ENCODE peak calls at places on chromosomes 6 and 20, in nine cellular contexts. X, Q, Z, F, U, K, P, T and L are unnamed samples.

GRCh38 chr20:51360451-51361230 is 181.9 kb downstream of the NFATC2 start:
- DNase-seq in X (peak), Q (no peak), Z (no peak), F (no peak), U (peak), K (no peak), P (no peak), T (peak), L (no peak)

GRCh38 chr20:51375561-51375960 is 167.0 kb downstream of the NFATC2 start:
- DNase-seq in X (no peak), Q (no peak), Z (no peak), F (no peak), U (peak), K (no peak), P (no peak), T (no peak), L (no peak)

GRCh38 chr6:9456241-9456658 is 958.6 kb downstream of the TFAP2A start:
- DNase-seq in X (no peak), Q (no peak), Z (no peak), F (no peak), U (no peak), K (no peak), P (no peak), T (no peak), L (no peak)

GRCh38 chr6:14674867-14675648 is 557.5 kb downstream of the CD83 start:
- DNase-seq in X (no peak), Q (no peak), Z (no peak), F (no peak), U (no peak), K (no peak), P (no peak), T (no peak), L (no peak)

GRCh38 chr20:39152742-39153141 is 190.6 kb downstream of the DHX35 start:
- DNase-seq in X (no peak), Q (no peak), Z (no peak), F (no peak), U (no peak), K (no peak), P (no peak), T (no peak), L (no peak)

GRCh38 chr6:63307581-63308246 is 12.1 kb downstream of the LGSN start:
- DNase-seq in X (peak), Q (no peak), Z (peak), F (peak), U (no peak), K (no peak), P (no peak), T (peak), L (peak)

GRCh38 chr20:3013771-3014170 is 29.7 kb upstream of the GNRH2 start:
- DNase-seq in X (no peak), Q (no peak), Z (no peak), F (no peak), U (no peak), K (no peak), P (no peak), T (no peak), L (no peak)

GRCh38 chr6:54525731-54526130 is 217.5 kb downstream of the TINAG start:
- DNase-seq in X (peak), Q (no peak), Z (no peak), F (no peak), U (no peak), K (no peak), P (no peak), T (peak), L (no peak)

GRCh38 chr6:145241039-145241438 is 494.3 kb downstream of the EPM2A start:
- DNase-seq in X (peak), Q (no peak), Z (no peak), F (no peak), U (no peak), K (no peak), P (no peak), T (peak), L (no peak)

GRCh38 chr20:5215592-5216304 is 88.9 kb downstream of the CDS2 start:
- DNase-seq in X (peak), Q (no peak), Z (no peak), F (no peak), U (no peak), K (no peak), P (no peak), T (no peak), L (no peak)

DNA sequence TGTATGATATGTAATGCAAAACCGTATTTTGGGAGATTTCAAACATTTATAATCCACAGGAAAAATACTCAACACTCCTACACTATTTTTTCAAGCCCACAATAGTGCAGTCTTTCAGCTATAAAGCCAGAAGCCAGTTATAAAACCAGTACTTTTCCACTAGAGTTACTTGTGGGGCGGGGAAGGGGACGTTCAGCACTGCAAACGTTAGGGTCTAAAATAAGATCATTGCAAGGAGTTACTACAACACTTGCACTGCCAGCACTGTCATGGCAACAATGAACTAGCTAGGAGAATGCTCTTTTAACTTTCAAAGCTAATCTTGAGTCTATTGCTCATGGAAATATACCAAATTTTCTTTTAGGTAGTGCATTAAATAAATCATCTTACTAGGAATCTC is 14.7 kb downstream of the SESN1 start:
- DNase-seq in X (no peak), Q (peak), Z (peak), F (no peak), U (no peak), K (no peak), P (no peak), T (no peak), L (no peak)
- H3K4me3 ChIP-seq in X (no peak), Q (no peak), Z (peak), F (no peak), U (no peak), K (no peak), P (no peak), T (no peak), L (no peak)

GRCh38 chr6:124877468-124877867 is 84.8 kb upstream of the RNF217 start:
- DNase-seq in X (no peak), Q (no peak), Z (no peak), F (no peak), U (no peak), K (no peak), P (no peak), T (no peak), L (no peak)

GRCh38 chr6:124872361-124873065 is 89.7 kb upstream of the RNF217 start:
- DNase-seq in X (no peak), Q (no peak), Z (no peak), F (no peak), U (no peak), K (no peak), P (no peak), T (no peak), L (no peak)

GRCh38 chr6:124870611-124871201 is 91.5 kb upstream of the RNF217 start:
- DNase-seq in X (peak), Q (no peak), Z (no peak), F (peak), U (no peak), K (no peak), P (no peak), T (no peak), L (no peak)

GRCh38 chr6:124869412-124869811 is 92.8 kb upstream of the RNF217 start:
- DNase-seq in X (peak), Q (no peak), Z (no peak), F (no peak), U (no peak), K (no peak), P (no peak), T (no peak), L (no peak)

GRCh38 chr6:124873066-124873410 is 89.2 kb upstream of the RNF217 start:
- DNase-seq in X (no peak), Q (no peak), Z (no peak), F (no peak), U (no peak), K (no peak), P (no peak), T (no peak), L (no peak)
- H3K4me3 ChIP-seq in X (no peak), Q (no peak), Z (no peak), F (no peak), U (no peak), K (no peak), P (no peak), T (no peak), L (no peak)

DNA sequence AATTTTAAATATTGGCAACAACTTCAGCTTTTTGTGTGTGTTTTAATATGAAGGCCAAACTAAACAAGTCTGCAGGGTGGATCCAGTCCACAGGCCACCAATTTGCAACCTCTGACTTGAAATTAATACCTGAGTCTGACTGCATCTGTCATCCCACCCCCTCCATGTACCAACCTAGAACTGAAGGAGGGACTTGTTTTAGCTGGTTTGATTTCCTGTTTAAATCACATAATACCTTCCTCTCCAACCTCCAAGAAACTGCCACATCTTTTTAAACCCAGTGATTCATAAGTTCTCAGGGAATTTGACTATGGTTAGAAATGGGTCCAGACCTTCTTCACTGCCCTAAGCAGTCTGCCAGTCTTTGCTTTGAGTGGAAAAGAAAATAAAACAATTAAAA is 21.6 kb downstream of the RNF8 start:
- DNase-seq in X (no peak), Q (no peak), Z (no peak), F (no peak), U (no peak), K (no peak), P (no peak), T (no peak), L (no peak)
- H3K4me3 ChIP-seq in X (no peak), Q (no peak), Z (no peak), F (no peak), U (no peak), K (no peak), P (no peak), T (no peak), L (no peak)

GRCh38 chr6:166957805-166958076 is 1.4 kb upstream of the RNASET2 start:
- DNase-seq in X (no peak), Q (no peak), Z (peak), F (no peak), U (no peak), K (no peak), P (no peak), T (no peak), L (no peak)

GRCh38 chr6:166955121-166955864 is 1.1 kb downstream of the RNASET2 start:
- DNase-seq in X (no peak), Q (no peak), Z (peak), F (peak), U (peak), K (no peak), P (peak), T (no peak), L (no peak)

GRCh38 chr6:166955865-166956443 is 396 bp downstream of the RNASET2 start:
- DNase-seq in X (peak), Q (no peak), Z (peak), F (no peak), U (no peak), K (no peak), P (no peak), T (no peak), L (no peak)

GRCh38 chr6:166957087-166957804 is 896 bp upstream of the RNASET2 start:
- DNase-seq in X (peak), Q (peak), Z (peak), F (peak), U (peak), K (peak), P (peak), T (no peak), L (no peak)

DNA sequence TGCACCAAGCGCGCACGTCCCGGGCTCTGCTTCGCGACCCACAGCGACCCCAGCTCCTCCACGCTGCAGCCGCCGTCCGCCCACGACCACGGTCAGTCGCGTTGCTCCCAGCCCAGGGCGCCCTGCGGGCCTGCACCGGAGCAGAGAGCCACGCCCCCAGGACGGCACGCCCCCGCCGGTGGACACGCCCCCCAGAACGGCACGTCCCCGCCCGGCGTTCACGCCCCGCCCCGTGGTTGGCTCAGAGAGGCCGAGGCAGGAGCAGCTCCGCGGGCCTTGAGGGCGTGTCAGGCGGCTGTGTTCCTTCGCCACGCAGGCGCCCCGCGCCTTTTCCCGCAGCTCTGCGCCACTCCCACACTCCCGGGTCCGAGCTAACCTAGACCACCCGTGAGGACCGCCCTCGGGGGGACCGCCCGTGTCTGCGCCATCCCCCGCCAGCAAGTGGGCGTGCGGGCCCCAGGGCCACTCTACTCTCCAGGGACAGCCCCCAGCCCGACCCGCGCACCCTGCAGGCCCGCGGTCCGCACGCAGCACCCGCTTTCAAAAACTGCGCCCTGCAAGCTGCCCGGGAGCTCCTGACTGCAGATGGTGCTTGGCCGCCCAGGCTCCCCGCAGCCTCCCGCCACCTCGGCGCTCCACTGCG is at the start of gene RNASET2:
- DNase-seq in X (peak), Q (peak), Z (peak), F (peak), U (peak), K (peak), P (peak), T (peak), L (peak)
- H3K4me3 ChIP-seq in X (peak), Q (peak), Z (peak), F (peak), U (peak), K (peak), P (peak), T (peak), L (peak)